ENCODE peak calls at places on chromosomes 13 and 19, in ten cellular contexts. One of them, this sample, is unnamed.

GRCh38 chr13:110464547-110465343 is 96.8 kb downstream of the RAB20 start:
- DNase-seq in stimulated activated CD4-positive, alpha-beta T cell treated with anti-CD3 and anti-CD28 coated beads, Interleukin-2, amount 100 ng/mL, for 4 hours: no peak
- DNase-seq in NCI-H2107: no peak
- DNase-seq in ureter: no peak
- DNase-seq in endothelial cell: no peak
- DNase-seq in upper lobe of left lung: no peak
- DNase-seq in fibroblast of pulmonary artery: no peak
- DNase-seq in OCI-M1: no peak
- DNase-seq in NCI-H774: no peak
- DNase-seq in HEK293T: no peak
- DNase-seq in this sample: no peak

GRCh38 chr13:46173656-46174055 is 8.3 kb downstream of the LCP1 start:
- DNase-seq in stimulated activated CD4-positive, alpha-beta T cell treated with anti-CD3 and anti-CD28 coated beads, Interleukin-2, amount 100 ng/mL, for 4 hours: no peak
- DNase-seq in NCI-H2107: no peak
- DNase-seq in ureter: no peak
- DNase-seq in endothelial cell: no peak
- DNase-seq in upper lobe of left lung: no peak
- DNase-seq in fibroblast of pulmonary artery: no peak
- DNase-seq in OCI-M1: peak; percentile 16
- DNase-seq in NCI-H774: no peak
- DNase-seq in HEK293T: no peak
- DNase-seq in this sample: no peak

GRCh38 chr19:15452111-15453047 is 2.6 kb upstream of the WIZ start:
- DNase-seq in stimulated activated CD4-positive, alpha-beta T cell treated with anti-CD3 and anti-CD28 coated beads, Interleukin-2, amount 100 ng/mL, for 4 hours: no peak
- DNase-seq in NCI-H2107: no peak
- DNase-seq in ureter: peak; percentile 91
- DNase-seq in endothelial cell: no peak
- DNase-seq in upper lobe of left lung: peak; percentile 86
- DNase-seq in fibroblast of pulmonary artery: peak; percentile 86
- DNase-seq in OCI-M1: peak; percentile 88
- DNase-seq in NCI-H774: peak; percentile 77
- DNase-seq in HEK293T: peak; percentile 98
- DNase-seq in this sample: peak; percentile 81

GRCh38 chr13:52127378-52127777 is 1.5 kb downstream of the NEK5 start:
- DNase-seq in stimulated activated CD4-positive, alpha-beta T cell treated with anti-CD3 and anti-CD28 coated beads, Interleukin-2, amount 100 ng/mL, for 4 hours: no peak
- DNase-seq in NCI-H2107: no peak
- DNase-seq in ureter: no peak
- DNase-seq in endothelial cell: no peak
- DNase-seq in upper lobe of left lung: no peak
- DNase-seq in fibroblast of pulmonary artery: no peak
- DNase-seq in OCI-M1: no peak
- DNase-seq in NCI-H774: no peak
- DNase-seq in HEK293T: no peak
- DNase-seq in this sample: no peak

GRCh38 chr13:43629691-43630480 is 156.9 kb downstream of the ENOX1 start:
- DNase-seq in stimulated activated CD4-positive, alpha-beta T cell treated with anti-CD3 and anti-CD28 coated beads, Interleukin-2, amount 100 ng/mL, for 4 hours: no peak
- DNase-seq in NCI-H2107: no peak
- DNase-seq in ureter: no peak
- DNase-seq in endothelial cell: no peak
- DNase-seq in upper lobe of left lung: no peak
- DNase-seq in fibroblast of pulmonary artery: peak; percentile 18
- DNase-seq in OCI-M1: no peak
- DNase-seq in NCI-H774: no peak
- DNase-seq in HEK293T: no peak
- DNase-seq in this sample: no peak

GRCh38 chr13:97224544-97225324 is 2.6 kb downstream of the MBNL2 start:
- DNase-seq in stimulated activated CD4-positive, alpha-beta T cell treated with anti-CD3 and anti-CD28 coated beads, Interleukin-2, amount 100 ng/mL, for 4 hours: no peak
- DNase-seq in NCI-H2107: no peak
- DNase-seq in ureter: no peak
- DNase-seq in endothelial cell: no peak
- DNase-seq in upper lobe of left lung: no peak
- DNase-seq in fibroblast of pulmonary artery: peak; percentile 76
- DNase-seq in OCI-M1: peak; percentile 34
- DNase-seq in NCI-H774: peak; percentile 39
- DNase-seq in HEK293T: peak; percentile 30
- DNase-seq in this sample: no peak

GRCh38 chr19:15640294-15640903 is at the start of gene CYP4F3:
- DNase-seq in stimulated activated CD4-positive, alpha-beta T cell treated with anti-CD3 and anti-CD28 coated beads, Interleukin-2, amount 100 ng/mL, for 4 hours: no peak
- DNase-seq in NCI-H2107: peak; percentile 18
- DNase-seq in ureter: peak; percentile 94
- DNase-seq in endothelial cell: no peak
- DNase-seq in upper lobe of left lung: peak; percentile 85
- DNase-seq in fibroblast of pulmonary artery: no peak
- DNase-seq in OCI-M1: peak; percentile 61
- DNase-seq in NCI-H774: peak; percentile 93
- DNase-seq in HEK293T: no peak
- DNase-seq in this sample: no peak

GRCh38 chr19:6572217-6572616 is 18.7 kb downstream of the CD70 start:
- DNase-seq in stimulated activated CD4-positive, alpha-beta T cell treated with anti-CD3 and anti-CD28 coated beads, Interleukin-2, amount 100 ng/mL, for 4 hours: no peak
- DNase-seq in NCI-H2107: no peak
- DNase-seq in ureter: no peak
- DNase-seq in endothelial cell: no peak
- DNase-seq in upper lobe of left lung: peak; percentile 46
- DNase-seq in fibroblast of pulmonary artery: no peak
- DNase-seq in OCI-M1: peak; percentile 57
- DNase-seq in NCI-H774: no peak
- DNase-seq in HEK293T: no peak
- DNase-seq in this sample: no peak

GRCh38 chr13:50387124-50387581 is 371.9 kb downstream of the KCNRG start:
- DNase-seq in stimulated activated CD4-positive, alpha-beta T cell treated with anti-CD3 and anti-CD28 coated beads, Interleukin-2, amount 100 ng/mL, for 4 hours: peak; percentile 13
- DNase-seq in NCI-H2107: peak; percentile 47
- DNase-seq in ureter: no peak
- DNase-seq in endothelial cell: no peak
- DNase-seq in upper lobe of left lung: peak; percentile 73
- DNase-seq in fibroblast of pulmonary artery: peak; percentile 16
- DNase-seq in OCI-M1: peak; percentile 62
- DNase-seq in NCI-H774: no peak
- DNase-seq in HEK293T: peak; percentile 69
- DNase-seq in this sample: peak; percentile 66

GRCh38 chr13:98782654-98783053 is 30.2 kb upstream of the SLC15A1 start:
- DNase-seq in stimulated activated CD4-positive, alpha-beta T cell treated with anti-CD3 and anti-CD28 coated beads, Interleukin-2, amount 100 ng/mL, for 4 hours: no peak
- DNase-seq in NCI-H2107: no peak
- DNase-seq in ureter: no peak
- DNase-seq in endothelial cell: no peak
- DNase-seq in upper lobe of left lung: no peak
- DNase-seq in fibroblast of pulmonary artery: peak; percentile 61
- DNase-seq in OCI-M1: no peak
- DNase-seq in NCI-H774: no peak
- DNase-seq in HEK293T: no peak
- DNase-seq in this sample: no peak

GRCh38 chr13:94311893-94312292 is 167.6 kb downstream of the DCT start:
- DNase-seq in stimulated activated CD4-positive, alpha-beta T cell treated with anti-CD3 and anti-CD28 coated beads, Interleukin-2, amount 100 ng/mL, for 4 hours: no peak
- DNase-seq in NCI-H2107: no peak
- DNase-seq in ureter: no peak
- DNase-seq in endothelial cell: no peak
- DNase-seq in upper lobe of left lung: no peak
- DNase-seq in fibroblast of pulmonary artery: no peak
- DNase-seq in OCI-M1: no peak
- DNase-seq in NCI-H774: no peak
- DNase-seq in HEK293T: no peak
- DNase-seq in this sample: no peak

GRCh38 chr13:82522872-82523271 is 1359.4 kb downstream of the SLITRK1 start:
- DNase-seq in stimulated activated CD4-positive, alpha-beta T cell treated with anti-CD3 and anti-CD28 coated beads, Interleukin-2, amount 100 ng/mL, for 4 hours: no peak
- DNase-seq in NCI-H2107: no peak
- DNase-seq in ureter: no peak
- DNase-seq in endothelial cell: no peak
- DNase-seq in upper lobe of left lung: no peak
- DNase-seq in fibroblast of pulmonary artery: no peak
- DNase-seq in OCI-M1: no peak
- DNase-seq in NCI-H774: no peak
- DNase-seq in HEK293T: no peak
- DNase-seq in this sample: no peak

GRCh38 chr19:46614114-46614701 is 10.7 kb downstream of the PTGIR start:
- DNase-seq in stimulated activated CD4-positive, alpha-beta T cell treated with anti-CD3 and anti-CD28 coated beads, Interleukin-2, amount 100 ng/mL, for 4 hours: peak; percentile 71
- DNase-seq in NCI-H2107: peak; percentile 69
- DNase-seq in ureter: peak; percentile 86
- DNase-seq in endothelial cell: peak; percentile 87
- DNase-seq in upper lobe of left lung: peak; percentile 82
- DNase-seq in fibroblast of pulmonary artery: peak; percentile 87
- DNase-seq in OCI-M1: peak; percentile 90
- DNase-seq in NCI-H774: peak; percentile 53
- DNase-seq in HEK293T: peak; percentile 83
- DNase-seq in this sample: peak; percentile 90

GRCh38 chr13:53501387-53501786 is 472.8 kb downstream of the OLFM4 start:
- DNase-seq in stimulated activated CD4-positive, alpha-beta T cell treated with anti-CD3 and anti-CD28 coated beads, Interleukin-2, amount 100 ng/mL, for 4 hours: no peak
- DNase-seq in NCI-H2107: no peak
- DNase-seq in ureter: no peak
- DNase-seq in endothelial cell: no peak
- DNase-seq in upper lobe of left lung: no peak
- DNase-seq in fibroblast of pulmonary artery: no peak
- DNase-seq in OCI-M1: peak; percentile 41
- DNase-seq in NCI-H774: no peak
- DNase-seq in HEK293T: no peak
- DNase-seq in this sample: no peak

GRCh38 chr19:24166055-24166454 is 79.1 kb downstream of the ZNF254 start:
- DNase-seq in stimulated activated CD4-positive, alpha-beta T cell treated with anti-CD3 and anti-CD28 coated beads, Interleukin-2, amount 100 ng/mL, for 4 hours: no peak
- DNase-seq in NCI-H2107: no peak
- DNase-seq in ureter: no peak
- DNase-seq in endothelial cell: no peak
- DNase-seq in upper lobe of left lung: no peak
- DNase-seq in fibroblast of pulmonary artery: peak; percentile 4
- DNase-seq in OCI-M1: no peak
- DNase-seq in NCI-H774: no peak
- DNase-seq in HEK293T: no peak
- DNase-seq in this sample: no peak

GRCh38 chr13:60146491-60146890 is 17.2 kb downstream of the DIAPH3 start:
- DNase-seq in stimulated activated CD4-positive, alpha-beta T cell treated with anti-CD3 and anti-CD28 coated beads, Interleukin-2, amount 100 ng/mL, for 4 hours: no peak
- DNase-seq in NCI-H2107: no peak
- DNase-seq in ureter: no peak
- DNase-seq in endothelial cell: no peak
- DNase-seq in upper lobe of left lung: no peak
- DNase-seq in fibroblast of pulmonary artery: peak; percentile 46
- DNase-seq in OCI-M1: no peak
- DNase-seq in NCI-H774: no peak
- DNase-seq in HEK293T: no peak
- DNase-seq in this sample: no peak

GRCh38 chr19:34236035-34236793 is 18.1 kb upstream of the GARRE1 start:
- DNase-seq in stimulated activated CD4-positive, alpha-beta T cell treated with anti-CD3 and anti-CD28 coated beads, Interleukin-2, amount 100 ng/mL, for 4 hours: no peak
- DNase-seq in NCI-H2107: no peak
- DNase-seq in ureter: no peak
- DNase-seq in endothelial cell: no peak
- DNase-seq in upper lobe of left lung: no peak
- DNase-seq in fibroblast of pulmonary artery: peak; percentile 16
- DNase-seq in OCI-M1: no peak
- DNase-seq in NCI-H774: no peak
- DNase-seq in HEK293T: no peak
- DNase-seq in this sample: no peak

GRCh38 chr19:23817519-23817918 is 58.8 kb upstream of the ZNF681 start:
- DNase-seq in stimulated activated CD4-positive, alpha-beta T cell treated with anti-CD3 and anti-CD28 coated beads, Interleukin-2, amount 100 ng/mL, for 4 hours: peak; percentile 19
- DNase-seq in NCI-H2107: no peak
- DNase-seq in ureter: no peak
- DNase-seq in endothelial cell: no peak
- DNase-seq in upper lobe of left lung: peak; percentile 27
- DNase-seq in fibroblast of pulmonary artery: peak; percentile 8
- DNase-seq in OCI-M1: peak; percentile 67
- DNase-seq in NCI-H774: no peak
- DNase-seq in HEK293T: peak; percentile 6
- DNase-seq in this sample: no peak

GRCh38 chr13:36806102-36806501 is 12.9 kb upstream of the RFXAP start:
- DNase-seq in stimulated activated CD4-positive, alpha-beta T cell treated with anti-CD3 and anti-CD28 coated beads, Interleukin-2, amount 100 ng/mL, for 4 hours: no peak
- DNase-seq in NCI-H2107: no peak
- DNase-seq in ureter: no peak
- DNase-seq in endothelial cell: no peak
- DNase-seq in upper lobe of left lung: no peak
- DNase-seq in fibroblast of pulmonary artery: no peak
- DNase-seq in OCI-M1: peak; percentile 34
- DNase-seq in NCI-H774: no peak
- DNase-seq in HEK293T: no peak
- DNase-seq in this sample: no peak

GRCh38 chr19:23957660-23958281 is 43.1 kb downstream of the ZNF726 start:
- DNase-seq in stimulated activated CD4-positive, alpha-beta T cell treated with anti-CD3 and anti-CD28 coated beads, Interleukin-2, amount 100 ng/mL, for 4 hours: no peak
- DNase-seq in NCI-H2107: no peak
- DNase-seq in ureter: no peak
- DNase-seq in endothelial cell: no peak
- DNase-seq in upper lobe of left lung: peak; percentile 47
- DNase-seq in fibroblast of pulmonary artery: peak; percentile 7
- DNase-seq in OCI-M1: no peak
- DNase-seq in NCI-H774: peak; percentile 84
- DNase-seq in HEK293T: no peak
- DNase-seq in this sample: no peak

GRCh38 chr19:34184880-34185491 is 12.7 kb downstream of the LSM14A start:
- DNase-seq in stimulated activated CD4-positive, alpha-beta T cell treated with anti-CD3 and anti-CD28 coated beads, Interleukin-2, amount 100 ng/mL, for 4 hours: no peak
- DNase-seq in NCI-H2107: no peak
- DNase-seq in ureter: no peak
- DNase-seq in endothelial cell: no peak
- DNase-seq in upper lobe of left lung: no peak
- DNase-seq in fibroblast of pulmonary artery: peak; percentile 20
- DNase-seq in OCI-M1: no peak
- DNase-seq in NCI-H774: no peak
- DNase-seq in HEK293T: peak; percentile 14
- DNase-seq in this sample: no peak

GRCh38 chr19:47609885-47610545 is 1.1 kb downstream of the BICRA start:
- DNase-seq in stimulated activated CD4-positive, alpha-beta T cell treated with anti-CD3 and anti-CD28 coated beads, Interleukin-2, amount 100 ng/mL, for 4 hours: peak; percentile 35
- DNase-seq in NCI-H2107: no peak
- DNase-seq in ureter: peak; percentile 55
- DNase-seq in endothelial cell: peak; percentile 56
- DNase-seq in upper lobe of left lung: peak; percentile 69
- DNase-seq in fibroblast of pulmonary artery: peak; percentile 47
- DNase-seq in OCI-M1: peak; percentile 64
- DNase-seq in NCI-H774: no peak
- DNase-seq in HEK293T: no peak
- DNase-seq in this sample: peak; percentile 75

GRCh38 chr19:49889038-49889686 is 7.5 kb downstream of the IL4I1 start:
- DNase-seq in stimulated activated CD4-positive, alpha-beta T cell treated with anti-CD3 and anti-CD28 coated beads, Interleukin-2, amount 100 ng/mL, for 4 hours: no peak
- DNase-seq in NCI-H2107: no peak
- DNase-seq in ureter: no peak
- DNase-seq in endothelial cell: no peak
- DNase-seq in upper lobe of left lung: no peak
- DNase-seq in fibroblast of pulmonary artery: no peak
- DNase-seq in OCI-M1: no peak
- DNase-seq in NCI-H774: no peak
- DNase-seq in HEK293T: no peak
- DNase-seq in this sample: no peak

GRCh38 chr13:52845766-52846566 is 2.5 kb downstream of the PCDH8 start:
- DNase-seq in stimulated activated CD4-positive, alpha-beta T cell treated with anti-CD3 and anti-CD28 coated beads, Interleukin-2, amount 100 ng/mL, for 4 hours: no peak
- DNase-seq in NCI-H2107: peak; percentile 37
- DNase-seq in ureter: no peak
- DNase-seq in endothelial cell: peak; percentile 85
- DNase-seq in upper lobe of left lung: no peak
- DNase-seq in fibroblast of pulmonary artery: peak; percentile 8
- DNase-seq in OCI-M1: no peak
- DNase-seq in NCI-H774: no peak
- DNase-seq in HEK293T: peak; percentile 60
- DNase-seq in this sample: peak; percentile 88

GRCh38 chr19:17213334-17213733 is 1.8 kb upstream of the USE1 start:
- DNase-seq in stimulated activated CD4-positive, alpha-beta T cell treated with anti-CD3 and anti-CD28 coated beads, Interleukin-2, amount 100 ng/mL, for 4 hours: no peak
- DNase-seq in NCI-H2107: no peak
- DNase-seq in ureter: no peak
- DNase-seq in endothelial cell: no peak
- DNase-seq in upper lobe of left lung: no peak
- DNase-seq in fibroblast of pulmonary artery: no peak
- DNase-seq in OCI-M1: no peak
- DNase-seq in NCI-H774: no peak
- DNase-seq in HEK293T: no peak
- DNase-seq in this sample: no peak

GRCh38 chr19:5850743-5851293 is 431 bp downstream of the FUT3 start:
- DNase-seq in stimulated activated CD4-positive, alpha-beta T cell treated with anti-CD3 and anti-CD28 coated beads, Interleukin-2, amount 100 ng/mL, for 4 hours: no peak
- DNase-seq in NCI-H2107: no peak
- DNase-seq in ureter: peak; percentile 60
- DNase-seq in endothelial cell: no peak
- DNase-seq in upper lobe of left lung: peak; percentile 89
- DNase-seq in fibroblast of pulmonary artery: peak; percentile 75
- DNase-seq in OCI-M1: peak; percentile 24
- DNase-seq in NCI-H774: no peak
- DNase-seq in HEK293T: no peak
- DNase-seq in this sample: no peak

GRCh38 chr13:53466576-53466975 is 438.0 kb downstream of the OLFM4 start:
- DNase-seq in stimulated activated CD4-positive, alpha-beta T cell treated with anti-CD3 and anti-CD28 coated beads, Interleukin-2, amount 100 ng/mL, for 4 hours: no peak
- DNase-seq in NCI-H2107: no peak
- DNase-seq in ureter: no peak
- DNase-seq in endothelial cell: no peak
- DNase-seq in upper lobe of left lung: no peak
- DNase-seq in fibroblast of pulmonary artery: no peak
- DNase-seq in OCI-M1: no peak
- DNase-seq in NCI-H774: no peak
- DNase-seq in HEK293T: no peak
- DNase-seq in this sample: no peak

GRCh38 chr19:658916-659839 is 3.8 kb downstream of the RNF126 start:
- DNase-seq in stimulated activated CD4-positive, alpha-beta T cell treated with anti-CD3 and anti-CD28 coated beads, Interleukin-2, amount 100 ng/mL, for 4 hours: no peak
- DNase-seq in NCI-H2107: no peak
- DNase-seq in ureter: peak; percentile 83
- DNase-seq in endothelial cell: no peak
- DNase-seq in upper lobe of left lung: no peak
- DNase-seq in fibroblast of pulmonary artery: no peak
- DNase-seq in OCI-M1: no peak
- DNase-seq in NCI-H774: no peak
- DNase-seq in HEK293T: no peak
- DNase-seq in this sample: no peak

This sample was measured in retina.